ENCODE peak calls at places on chromosomes 3 and 15, in ten cellular contexts. One of them, this sample, is unnamed.

GRCh38 chr15:93913871-93914270 is 317.5 kb upstream of the MCTP2 start:
- DNase-seq in foreskin fibroblast: no peak
- DNase-seq in adipocyte: no peak
- DNase-seq in CD4-positive, CD25-positive, alpha-beta regulatory T cell: no peak
- DNase-seq in fibroblast of the aortic adventitia: no peak
- DNase-seq in mucosa of descending colon: no peak
- DNase-seq in astrocyte of the cerebellum: no peak
- DNase-seq in CD4-positive, alpha-beta memory T cell: no peak
- DNase-seq in fibroblast of villous mesenchyme: no peak
- DNase-seq in GM23248: no peak
- DNase-seq in this sample: no peak

GRCh38 chr3:125154800-125155269 is 57.7 kb downstream of the SLC12A8 start:
- DNase-seq in foreskin fibroblast: no peak
- DNase-seq in adipocyte: no peak
- DNase-seq in CD4-positive, CD25-positive, alpha-beta regulatory T cell: no peak
- DNase-seq in fibroblast of the aortic adventitia: no peak
- DNase-seq in mucosa of descending colon: no peak
- DNase-seq in astrocyte of the cerebellum: no peak
- DNase-seq in CD4-positive, alpha-beta memory T cell: no peak
- DNase-seq in fibroblast of villous mesenchyme: no peak
- DNase-seq in GM23248: no peak
- DNase-seq in this sample: no peak

GRCh38 chr3:22692239-22692638 is 510.9 kb upstream of the UBE2E2 start:
- DNase-seq in foreskin fibroblast: no peak
- DNase-seq in adipocyte: no peak
- DNase-seq in CD4-positive, CD25-positive, alpha-beta regulatory T cell: no peak
- DNase-seq in fibroblast of the aortic adventitia: no peak
- DNase-seq in mucosa of descending colon: no peak
- DNase-seq in astrocyte of the cerebellum: no peak
- DNase-seq in CD4-positive, alpha-beta memory T cell: no peak
- DNase-seq in fibroblast of villous mesenchyme: peak
- DNase-seq in GM23248: no peak
- DNase-seq in this sample: no peak

GRCh38 chr15:85607141-85607806 is 187.5 kb downstream of the KLHL25 start:
- DNase-seq in foreskin fibroblast: peak
- DNase-seq in adipocyte: peak
- DNase-seq in CD4-positive, CD25-positive, alpha-beta regulatory T cell: no peak
- DNase-seq in fibroblast of the aortic adventitia: no peak
- DNase-seq in mucosa of descending colon: no peak
- DNase-seq in astrocyte of the cerebellum: no peak
- DNase-seq in CD4-positive, alpha-beta memory T cell: no peak
- DNase-seq in fibroblast of villous mesenchyme: peak
- DNase-seq in GM23248: peak
- DNase-seq in this sample: no peak

GRCh38 chr3:45832691-45833090 is 9.2 kb downstream of the LZTFL1 start:
- DNase-seq in foreskin fibroblast: peak
- DNase-seq in adipocyte: no peak
- DNase-seq in CD4-positive, CD25-positive, alpha-beta regulatory T cell: no peak
- DNase-seq in fibroblast of the aortic adventitia: peak
- DNase-seq in mucosa of descending colon: no peak
- DNase-seq in astrocyte of the cerebellum: no peak
- DNase-seq in CD4-positive, alpha-beta memory T cell: no peak
- DNase-seq in fibroblast of villous mesenchyme: peak
- DNase-seq in GM23248: peak
- DNase-seq in this sample: no peak

GRCh38 chr3:111924283-111924682 is 54.5 kb upstream of the ABHD10 start:
- DNase-seq in foreskin fibroblast: no peak
- DNase-seq in adipocyte: no peak
- DNase-seq in CD4-positive, CD25-positive, alpha-beta regulatory T cell: no peak
- DNase-seq in fibroblast of the aortic adventitia: peak
- DNase-seq in mucosa of descending colon: peak
- DNase-seq in astrocyte of the cerebellum: no peak
- DNase-seq in CD4-positive, alpha-beta memory T cell: no peak
- DNase-seq in fibroblast of villous mesenchyme: no peak
- DNase-seq in GM23248: no peak
- DNase-seq in this sample: no peak

GRCh38 chr3:152374260-152374990 is 105.7 kb downstream of the MBNL1 start:
- DNase-seq in foreskin fibroblast: no peak
- DNase-seq in adipocyte: no peak
- DNase-seq in CD4-positive, CD25-positive, alpha-beta regulatory T cell: no peak
- DNase-seq in fibroblast of the aortic adventitia: peak
- DNase-seq in mucosa of descending colon: no peak
- DNase-seq in astrocyte of the cerebellum: no peak
- DNase-seq in CD4-positive, alpha-beta memory T cell: no peak
- DNase-seq in fibroblast of villous mesenchyme: no peak
- DNase-seq in GM23248: peak
- DNase-seq in this sample: no peak

GRCh38 chr15:41948499-41948898 is 23.9 kb downstream of the EHD4 start:
- DNase-seq in foreskin fibroblast: no peak
- DNase-seq in adipocyte: no peak
- DNase-seq in CD4-positive, CD25-positive, alpha-beta regulatory T cell: no peak
- DNase-seq in fibroblast of the aortic adventitia: peak
- DNase-seq in mucosa of descending colon: no peak
- DNase-seq in astrocyte of the cerebellum: no peak
- DNase-seq in CD4-positive, alpha-beta memory T cell: no peak
- DNase-seq in fibroblast of villous mesenchyme: no peak
- DNase-seq in GM23248: no peak
- DNase-seq in this sample: no peak

DNA sequence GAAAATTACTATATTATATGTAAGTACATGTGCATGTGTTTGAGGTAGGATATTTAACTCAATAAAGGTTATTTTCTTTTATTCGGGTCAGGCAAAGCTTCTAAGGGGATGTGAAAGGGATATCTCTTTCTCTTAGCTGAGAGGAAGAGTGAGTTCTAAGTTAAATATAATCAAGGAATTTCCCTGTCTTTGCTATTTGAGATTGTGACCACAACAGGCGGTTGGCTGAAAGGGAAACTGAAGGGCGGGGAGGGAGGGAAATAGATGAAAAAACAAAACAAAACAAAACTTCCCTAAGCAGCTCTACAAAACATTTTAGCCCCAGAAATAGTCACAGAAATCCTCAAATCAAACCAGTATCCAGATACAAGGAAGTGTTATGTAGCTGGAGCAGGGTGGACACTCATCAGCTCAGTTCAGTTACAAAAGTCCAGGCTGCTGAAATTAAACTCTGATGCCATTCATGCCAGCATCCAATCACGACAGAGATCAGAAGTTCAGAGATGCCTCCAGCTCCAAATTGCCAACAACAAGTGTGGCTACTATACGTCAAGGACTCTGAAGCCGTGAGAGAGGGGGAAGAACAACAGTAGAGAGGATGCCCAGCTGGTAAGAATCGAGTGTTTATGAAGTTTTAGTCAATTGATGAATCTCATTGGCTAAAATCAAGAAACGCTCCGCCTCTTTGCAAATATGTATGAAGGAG is 369 bp upstream of the TP63 start:
- DNase-seq in foreskin fibroblast: peak
- DNase-seq in adipocyte: peak
- DNase-seq in CD4-positive, CD25-positive, alpha-beta regulatory T cell: no peak
- DNase-seq in fibroblast of the aortic adventitia: no peak
- DNase-seq in mucosa of descending colon: no peak
- DNase-seq in astrocyte of the cerebellum: no peak
- DNase-seq in CD4-positive, alpha-beta memory T cell: no peak
- DNase-seq in fibroblast of villous mesenchyme: peak
- DNase-seq in GM23248: peak
- DNase-seq in this sample: no peak
- H3K4me3 ChIP-seq in foreskin fibroblast: no peak
- H3K4me3 ChIP-seq in adipocyte: no peak
- H3K4me3 ChIP-seq in CD4-positive, CD25-positive, alpha-beta regulatory T cell: no peak
- H3K4me3 ChIP-seq in fibroblast of the aortic adventitia: no peak
- H3K4me3 ChIP-seq in mucosa of descending colon: no peak
- H3K4me3 ChIP-seq in astrocyte of the cerebellum: no peak
- H3K4me3 ChIP-seq in CD4-positive, alpha-beta memory T cell: no peak
- H3K4me3 ChIP-seq in fibroblast of villous mesenchyme: no peak
- H3K4me3 ChIP-seq in GM23248: no peak
- H3K4me3 ChIP-seq in this sample: no peak

GRCh38 chr3:194686816-194687637 is 1.3 kb downstream of the FAM43A start:
- DNase-seq in foreskin fibroblast: peak
- DNase-seq in adipocyte: peak
- DNase-seq in CD4-positive, CD25-positive, alpha-beta regulatory T cell: peak
- DNase-seq in fibroblast of the aortic adventitia: peak
- DNase-seq in mucosa of descending colon: peak
- DNase-seq in astrocyte of the cerebellum: no peak
- DNase-seq in CD4-positive, alpha-beta memory T cell: peak
- DNase-seq in fibroblast of villous mesenchyme: peak
- DNase-seq in GM23248: peak
- DNase-seq in this sample: no peak

GRCh38 chr3:194689493-194689901 is 3.8 kb downstream of the FAM43A start:
- DNase-seq in foreskin fibroblast: peak
- DNase-seq in adipocyte: peak
- DNase-seq in CD4-positive, CD25-positive, alpha-beta regulatory T cell: no peak
- DNase-seq in fibroblast of the aortic adventitia: peak
- DNase-seq in mucosa of descending colon: no peak
- DNase-seq in astrocyte of the cerebellum: peak
- DNase-seq in CD4-positive, alpha-beta memory T cell: no peak
- DNase-seq in fibroblast of villous mesenchyme: peak
- DNase-seq in GM23248: peak
- DNase-seq in this sample: no peak

GRCh38 chr3:194687638-194688206 is 2.0 kb downstream of the FAM43A start:
- DNase-seq in foreskin fibroblast: peak
- DNase-seq in adipocyte: peak
- DNase-seq in CD4-positive, CD25-positive, alpha-beta regulatory T cell: peak
- DNase-seq in fibroblast of the aortic adventitia: peak
- DNase-seq in mucosa of descending colon: peak
- DNase-seq in astrocyte of the cerebellum: no peak
- DNase-seq in CD4-positive, alpha-beta memory T cell: peak
- DNase-seq in fibroblast of villous mesenchyme: peak
- DNase-seq in GM23248: peak
- DNase-seq in this sample: no peak

GRCh38 chr3:194688946-194689345 is 3.3 kb downstream of the FAM43A start:
- DNase-seq in foreskin fibroblast: no peak
- DNase-seq in adipocyte: peak
- DNase-seq in CD4-positive, CD25-positive, alpha-beta regulatory T cell: no peak
- DNase-seq in fibroblast of the aortic adventitia: no peak
- DNase-seq in mucosa of descending colon: no peak
- DNase-seq in astrocyte of the cerebellum: no peak
- DNase-seq in CD4-positive, alpha-beta memory T cell: no peak
- DNase-seq in fibroblast of villous mesenchyme: no peak
- DNase-seq in GM23248: no peak
- DNase-seq in this sample: no peak

DNA sequence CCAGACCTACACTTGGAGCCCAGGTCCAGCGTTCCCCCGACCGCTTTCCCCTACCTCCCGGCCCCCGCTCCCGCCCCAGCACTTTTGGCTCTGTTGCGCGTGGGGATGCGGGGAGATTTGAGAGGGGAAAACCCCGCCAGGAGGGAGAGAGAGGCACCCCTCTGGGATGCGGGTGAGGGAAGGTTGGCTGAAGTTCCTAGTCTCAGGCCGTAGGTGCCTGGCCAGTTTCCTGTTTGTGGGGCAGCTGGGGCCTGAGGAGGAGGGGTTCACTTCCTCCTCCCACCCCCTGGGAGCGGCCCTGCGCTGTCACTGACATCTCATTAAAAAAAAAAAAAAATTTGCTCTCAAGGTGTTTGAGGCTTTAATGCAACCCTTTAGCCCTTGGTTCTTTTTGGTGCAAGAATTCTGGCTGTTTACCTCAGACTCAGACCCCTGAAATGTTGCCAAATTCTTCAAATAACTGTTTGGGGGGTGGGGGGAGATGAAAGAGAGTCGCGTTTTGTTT is 2.6 kb downstream of the FAM43A start:
- DNase-seq in foreskin fibroblast: peak
- DNase-seq in adipocyte: peak
- DNase-seq in CD4-positive, CD25-positive, alpha-beta regulatory T cell: peak
- DNase-seq in fibroblast of the aortic adventitia: peak
- DNase-seq in mucosa of descending colon: no peak
- DNase-seq in astrocyte of the cerebellum: no peak
- DNase-seq in CD4-positive, alpha-beta memory T cell: peak
- DNase-seq in fibroblast of villous mesenchyme: peak
- DNase-seq in GM23248: peak
- DNase-seq in this sample: no peak
- H3K4me3 ChIP-seq in foreskin fibroblast: peak
- H3K4me3 ChIP-seq in adipocyte: peak
- H3K4me3 ChIP-seq in CD4-positive, CD25-positive, alpha-beta regulatory T cell: peak
- H3K4me3 ChIP-seq in fibroblast of the aortic adventitia: peak
- H3K4me3 ChIP-seq in mucosa of descending colon: peak
- H3K4me3 ChIP-seq in astrocyte of the cerebellum: peak
- H3K4me3 ChIP-seq in CD4-positive, alpha-beta memory T cell: no peak
- H3K4me3 ChIP-seq in fibroblast of villous mesenchyme: peak
- H3K4me3 ChIP-seq in GM23248: peak
- H3K4me3 ChIP-seq in this sample: no peak

GRCh38 chr3:189641776-189642175 is 10.6 kb downstream of the TP63 start:
- DNase-seq in foreskin fibroblast: no peak
- DNase-seq in adipocyte: no peak
- DNase-seq in CD4-positive, CD25-positive, alpha-beta regulatory T cell: no peak
- DNase-seq in fibroblast of the aortic adventitia: no peak
- DNase-seq in mucosa of descending colon: no peak
- DNase-seq in astrocyte of the cerebellum: no peak
- DNase-seq in CD4-positive, alpha-beta memory T cell: no peak
- DNase-seq in fibroblast of villous mesenchyme: no peak
- DNase-seq in GM23248: no peak
- DNase-seq in this sample: no peak
- H3K4me3 ChIP-seq in foreskin fibroblast: no peak
- H3K4me3 ChIP-seq in adipocyte: no peak
- H3K4me3 ChIP-seq in CD4-positive, CD25-positive, alpha-beta regulatory T cell: peak
- H3K4me3 ChIP-seq in fibroblast of the aortic adventitia: no peak
- H3K4me3 ChIP-seq in mucosa of descending colon: no peak
- H3K4me3 ChIP-seq in astrocyte of the cerebellum: no peak
- H3K4me3 ChIP-seq in CD4-positive, alpha-beta memory T cell: no peak
- H3K4me3 ChIP-seq in fibroblast of villous mesenchyme: no peak
- H3K4me3 ChIP-seq in GM23248: no peak
- H3K4me3 ChIP-seq in this sample: no peak

GRCh38 chr3:179506792-179507191 is 55.5 kb upstream of the GNB4 start:
- DNase-seq in foreskin fibroblast: no peak
- DNase-seq in adipocyte: no peak
- DNase-seq in CD4-positive, CD25-positive, alpha-beta regulatory T cell: no peak
- DNase-seq in fibroblast of the aortic adventitia: no peak
- DNase-seq in mucosa of descending colon: no peak
- DNase-seq in astrocyte of the cerebellum: no peak
- DNase-seq in CD4-positive, alpha-beta memory T cell: no peak
- DNase-seq in fibroblast of villous mesenchyme: no peak
- DNase-seq in GM23248: no peak
- DNase-seq in this sample: no peak
- H3K4me3 ChIP-seq in foreskin fibroblast: no peak
- H3K4me3 ChIP-seq in adipocyte: no peak
- H3K4me3 ChIP-seq in CD4-positive, CD25-positive, alpha-beta regulatory T cell: no peak
- H3K4me3 ChIP-seq in fibroblast of the aortic adventitia: no peak
- H3K4me3 ChIP-seq in mucosa of descending colon: no peak
- H3K4me3 ChIP-seq in astrocyte of the cerebellum: no peak
- H3K4me3 ChIP-seq in CD4-positive, alpha-beta memory T cell: no peak
- H3K4me3 ChIP-seq in fibroblast of villous mesenchyme: no peak
- H3K4me3 ChIP-seq in GM23248: no peak
- H3K4me3 ChIP-seq in this sample: no peak